ENCODE peak calls at places on chromosome 18, in ten cellular contexts. U is iPS-NIHi11; A is NCI-H2171; L is Kasumi-1; Q is tibial nerve; K is H54; N is activated CD4-positive, alpha-beta T cell treated with anti-CD3 and anti-CD28 coated beads, Interleukin-2, amount 50 U/mL, for 48 hours; G is activated T-cell treated with anti-CD3 and anti-CD28 coated beads for 1 hour; M is T-helper 2 cell; T is HEK293T. D is an unnamed sample.

GRCh38 chr18:8699948-8700347 is 5.4 kb upstream of the MTCL1 start:
- DNase-seq in U (no peak), A (no peak), L (no peak), Q (no peak), K (no peak), N (no peak), G (no peak), M (no peak), T (no peak), D (no peak)

GRCh38 chr18:10131036-10131774 is 217.4 kb downstream of the VAPA start:
- DNase-seq in U (peak), A (no peak), L (no peak), Q (no peak), K (no peak), N (no peak), G (no peak), M (no peak), T (peak), D (no peak)

GRCh38 chr18:78778651-78779050 is 201.0 kb upstream of the SALL3 start:
- DNase-seq in U (no peak), A (no peak), L (no peak), Q (no peak), K (no peak), N (no peak), G (no peak), M (no peak), T (no peak), D (peak)

GRCh38 chr18:4333043-4333442 is 122.1 kb downstream of the DLGAP1 start:
- DNase-seq in U (no peak), A (no peak), L (no peak), Q (no peak), K (no peak), N (no peak), G (no peak), M (no peak), T (no peak), D (no peak)

GRCh38 chr18:80193701-80194100 is 53.6 kb downstream of the PARD6G start:
- DNase-seq in U (no peak), A (no peak), L (no peak), Q (no peak), K (no peak), N (no peak), G (no peak), M (no peak), T (no peak), D (peak)

GRCh38 chr18:28432350-28432749 is 255.4 kb upstream of the CDH2 start:
- DNase-seq in U (no peak), A (no peak), L (no peak), Q (no peak), K (no peak), N (no peak), G (no peak), M (no peak), T (no peak), D (no peak)

GRCh38 chr18:78703297-78703696 is 276.3 kb upstream of the SALL3 start:
- DNase-seq in U (peak), A (no peak), L (no peak), Q (no peak), K (no peak), N (no peak), G (no peak), M (no peak), T (no peak), D (no peak)

GRCh38 chr18:49212819-49213218 is 247.6 kb downstream of the DYM start:
- DNase-seq in U (no peak), A (no peak), L (no peak), Q (no peak), K (no peak), N (no peak), G (no peak), M (no peak), T (no peak), D (no peak)

GRCh38 chr18:59902180-59902992 is 2.6 kb downstream of the PMAIP1 start:
- DNase-seq in U (no peak), A (no peak), L (no peak), Q (no peak), K (no peak), N (no peak), G (no peak), M (no peak), T (no peak), D (no peak)

GRCh38 chr18:41754332-41754731 is 200.7 kb upstream of the PIK3C3 start:
- DNase-seq in U (no peak), A (no peak), L (peak), Q (no peak), K (no peak), N (no peak), G (no peak), M (no peak), T (no peak), D (no peak)

GRCh38 chr18:62572456-62572855 is 49.6 kb downstream of the ZCCHC2 start:
- DNase-seq in U (no peak), A (no peak), L (no peak), Q (no peak), K (no peak), N (no peak), G (no peak), M (no peak), T (no peak), D (no peak)

GRCh38 chr18:13541621-13542519 is 184.5 kb downstream of the FAM210A start:
- DNase-seq in U (no peak), A (no peak), L (no peak), Q (no peak), K (no peak), N (no peak), G (no peak), M (no peak), T (no peak), D (peak)

GRCh38 chr18:36697905-36698304 is 130.9 kb downstream of the TPGS2 start:
- DNase-seq in U (no peak), A (no peak), L (no peak), Q (no peak), K (peak), N (no peak), G (no peak), M (no peak), T (no peak), D (no peak)

D was measured in type B pancreatic cell.